ENCODE peak calls at places on chromosomes 12 and 14, in eight cellular contexts. V is stomach, Y is A549, I is AG09309, C is cardiac muscle cell, T is cardiac fibroblast, O is mucosa of descending colon, M is astrocyte of the spinal cord. E is an unnamed sample.
A peak's percentile ranks its signal among the peaks of the same experiment; 100 is the strongest.

GRCh38 chr12:131355688-131356245 is 355.1 kb upstream of the SFSWAP start:
- DNase-seq in Y (no peak), M (no peak), I (no peak), O (no peak), T (no peak), V (no peak), C (no peak), E (no peak)

GRCh38 chr12:47121146-47121545 is 41.4 kb upstream of the AMIGO2 start:
- DNase-seq in M (peak; percentile 64), Y (no peak), T (no peak), C (no peak), I (no peak), O (no peak), V (no peak), E (no peak)

GRCh38 chr12:32253154-32253795 is 146.1 kb upstream of the FGD4 start:
- DNase-seq in C (no peak), Y (no peak), M (no peak), T (no peak), V (no peak), O (no peak), I (no peak), E (no peak)

GRCh38 chr12:49536526-49537195 is 2.2 kb upstream of the KCNH3 start:
- DNase-seq in Y (no peak), V (peak; percentile 14), I (no peak), C (no peak), M (no peak), T (no peak), O (no peak), E (no peak)

GRCh38 chr14:60679566-60680258 is 30.4 kb upstream of the SIX1 start:
- DNase-seq in I (no peak), Y (no peak), O (no peak), T (no peak), V (no peak), C (no peak), M (no peak), E (no peak)

GRCh38 chr12:26630546-26631027 is 202.4 kb downstream of the ITPR2 start:
- DNase-seq in O (no peak), V (no peak), Y (peak; percentile 18), M (peak; percentile 92), I (peak; percentile 55), C (no peak), T (peak; percentile 55), E (no peak)

GRCh38 chr12:63935361-63935760 is 90.9 kb downstream of the SRGAP1 start:
- DNase-seq in I (no peak), V (no peak), Y (no peak), T (no peak), C (no peak), M (no peak), O (no peak), E (no peak)

GRCh38 chr14:75427482-75428229 is at the start of gene JDP2:
- DNase-seq in O (peak; percentile 92), C (peak; percentile 85), M (peak; percentile 79), V (peak; percentile 92), I (peak; percentile 38), T (peak; percentile 91), Y (peak; percentile 80), E (peak; percentile 72)

GRCh38 chr14:43052897-43053296 is 1446.2 kb downstream of the LRFN5 start:
- DNase-seq in C (no peak), I (no peak), O (no peak), M (no peak), V (no peak), Y (no peak), T (no peak), E (no peak)

GRCh38 chr12:100368066-100368465 is 11.2 kb downstream of the SLC17A8 start:
- DNase-seq in T (no peak), M (no peak), C (no peak), I (no peak), O (no peak), Y (no peak), V (no peak), E (no peak)

GRCh38 chr12:45234134-45234865 is 18.4 kb downstream of the ANO6 start:
- DNase-seq in T (peak; percentile 97), I (peak; percentile 93), V (no peak), O (no peak), Y (peak; percentile 91), C (peak; percentile 81), M (peak; percentile 98), E (no peak)

GRCh38 chr12:46187023-46187422 is 81.8 kb downstream of the SLC38A1 start:
- DNase-seq in Y (no peak), O (no peak), T (peak; percentile 85), V (no peak), I (peak; percentile 65), M (peak; percentile 91), C (no peak), E (no peak)

GRCh38 chr12:73629171-73629570 is 908.5 kb upstream of the ATXN7L3B start:
- DNase-seq in O (no peak), T (no peak), I (no peak), C (no peak), Y (no peak), V (no peak), M (no peak), E (no peak)

GRCh38 chr12:90090929-90091651 is 382.5 kb upstream of the ATP2B1 start:
- DNase-seq in C (peak; percentile 61), M (peak; percentile 96), O (peak; percentile 68), V (peak; percentile 28), Y (peak; percentile 97), T (peak; percentile 71), I (peak; percentile 92), E (no peak)

GRCh38 chr14:51401756-51402155 is 161.7 kb downstream of the TMX1 start:
- DNase-seq in C (no peak), I (no peak), T (peak; percentile 58), O (no peak), Y (no peak), V (no peak), M (no peak), E (no peak)

GRCh38 chr14:35333797-35334743 is 41.9 kb downstream of the PSMA6 start:
- DNase-seq in O (no peak), M (no peak), Y (peak; percentile 29), C (no peak), I (no peak), T (peak; percentile 27), V (no peak), E (no peak)

GRCh38 chr12:71626098-71626497 is 37.5 kb downstream of the ZFC3H1 start:
- DNase-seq in Y (no peak), M (no peak), V (no peak), T (peak; percentile 31), I (no peak), C (no peak), O (no peak), E (no peak)

GRCh38 chr14:39734306-39734705 is 302.1 kb upstream of the FBXO33 start:
- DNase-seq in V (no peak), M (no peak), Y (no peak), C (no peak), T (no peak), O (no peak), I (no peak), E (no peak)

GRCh38 chr14:39733741-39734140 is 301.5 kb upstream of the FBXO33 start:
- DNase-seq in O (no peak), T (no peak), C (no peak), M (no peak), V (no peak), I (no peak), Y (no peak), E (no peak)

GRCh38 chr14:39726563-39726962 is 294.3 kb upstream of the FBXO33 start:
- DNase-seq in M (no peak), Y (no peak), O (no peak), T (no peak), I (no peak), C (no peak), V (no peak), E (no peak)

DNA sequence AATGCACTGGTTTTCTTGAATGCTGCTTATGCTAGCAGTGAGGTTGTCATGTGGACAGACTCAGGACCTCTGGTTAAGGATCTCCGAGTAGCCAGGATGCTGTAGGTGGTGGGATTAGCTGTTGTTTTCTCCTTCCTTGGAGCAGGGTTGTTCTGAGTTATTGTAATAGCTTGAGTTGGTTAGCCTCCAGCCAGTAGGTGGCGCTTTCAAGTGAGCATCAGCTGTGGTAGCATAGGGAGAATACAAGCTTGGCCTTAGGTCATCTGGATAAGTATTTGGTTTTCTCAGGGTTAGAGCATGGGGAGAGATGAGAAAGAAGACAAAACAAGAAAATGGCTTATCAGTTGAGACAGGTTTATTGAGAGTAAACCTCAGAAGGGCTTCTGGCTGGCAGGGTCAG is 299.7 kb upstream of the FBXO33 start:
- DNase-seq in M (no peak), Y (peak; percentile 14), I (no peak), C (no peak), V (no peak), O (no peak), T (no peak), E (no peak)
- TF ChIP-seq CTCF in M (peak; percentile 20), Y (no peak), I (no peak), C (no peak), V (no peak), O (no peak), T (no peak), E (peak; percentile 28)

DNA sequence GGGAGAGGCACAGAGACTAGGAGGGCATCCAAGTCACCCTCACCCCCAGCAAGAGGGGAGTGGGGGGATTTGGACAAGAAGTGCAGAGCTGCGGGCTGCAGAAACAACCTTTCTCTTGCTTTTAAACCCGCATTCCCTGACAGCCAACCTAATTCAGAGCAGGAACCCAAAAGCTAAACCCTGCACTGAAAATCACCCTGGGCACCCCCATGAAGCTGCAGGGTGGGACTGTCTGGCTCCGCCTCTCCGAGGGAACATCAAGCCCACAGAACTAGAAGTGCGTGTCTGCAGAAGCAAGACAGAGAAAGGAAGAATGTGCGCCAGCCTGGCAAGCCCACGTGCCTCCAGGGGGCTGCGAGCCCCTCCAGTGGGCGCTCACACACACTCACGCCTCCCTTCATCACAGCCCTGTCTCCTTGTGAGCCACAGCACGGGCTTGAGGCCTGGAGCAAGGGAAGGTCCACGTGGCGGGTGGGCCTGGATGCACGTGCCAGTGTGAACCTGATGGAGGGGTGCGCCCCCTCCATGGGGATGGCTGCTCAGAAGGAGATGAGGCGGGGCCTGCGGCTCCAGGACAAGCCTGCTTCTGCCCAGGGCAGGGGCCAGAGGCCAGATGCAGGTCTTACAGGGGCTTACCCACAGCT is 27.8 kb upstream of the PNMA1 start:
- DNase-seq in I (no peak), O (peak; percentile 72), T (no peak), M (peak; percentile 20), Y (no peak), C (no peak), V (no peak), E (no peak)
- TF ChIP-seq CTCF in I (no peak), O (no peak), T (no peak), M (no peak), Y (no peak), C (no peak), V (no peak), E (no peak)

DNA sequence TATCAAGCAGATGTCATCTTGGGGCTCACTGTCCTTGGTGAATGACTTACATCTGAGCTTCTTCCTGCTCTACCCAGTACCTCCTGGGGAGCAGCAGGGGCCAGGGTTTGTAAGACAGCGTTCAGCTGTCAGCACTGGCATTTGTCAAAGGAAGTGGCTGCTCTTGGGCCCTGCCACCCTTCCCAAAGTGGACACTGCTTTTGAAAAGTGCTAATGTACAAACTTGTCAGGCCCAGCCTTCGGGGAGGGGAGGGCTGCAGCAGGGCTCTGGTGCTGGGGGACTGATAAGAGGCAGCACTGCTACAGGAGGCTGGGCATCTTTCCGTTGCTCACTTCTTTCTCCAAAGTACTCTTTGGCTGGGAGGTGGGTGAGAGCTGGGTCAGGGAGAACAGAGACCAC is 59.8 kb upstream of the RBM19 start:
- DNase-seq in T (no peak), I (no peak), Y (no peak), M (no peak), O (no peak), V (no peak), C (peak; percentile 96), E (no peak)
- TF ChIP-seq CTCF in T (no peak), I (no peak), Y (no peak), M (no peak), O (no peak), V (no peak), C (no peak), E (no peak)

GRCh38 chr12:41486718-41487117 is 298.6 kb downstream of the PDZRN4 start:
- DNase-seq in T (peak; percentile 3), V (no peak), Y (no peak), O (no peak), M (peak; percentile 18), I (no peak), C (no peak), E (no peak)
- TF ChIP-seq CTCF in T (no peak), V (no peak), Y (no peak), O (no peak), M (no peak), I (no peak), C (no peak), E (no peak)